ENCODE peak calls at places on chromosomes 12 and 14, in nine cellular contexts. T, Z, L, U, Q, I, A, Y and E are unnamed samples.

GRCh38 chr12:120292661-120293531 is at the start of gene RNU4-1:
- DNase-seq in Y (peak), T (peak), I (peak), A (peak), Z (peak), Q (peak), L (peak), U (peak), E (peak)

GRCh38 chr14:67411820-67412421 is at the start of gene PLEK2:
- DNase-seq in T (no peak), L (peak), Q (peak), A (no peak), U (no peak), I (no peak), Y (peak), Z (peak), E (peak)

GRCh38 chr12:121576851-121577391 is 3.9 kb downstream of the KDM2B start:
- DNase-seq in L (no peak), Q (no peak), U (peak), T (peak), A (no peak), I (no peak), Z (no peak), Y (no peak), E (no peak)

GRCh38 chr12:79435742-79436141 is 255.0 kb downstream of the PAWR start:
- DNase-seq in T (no peak), A (no peak), U (no peak), I (no peak), L (no peak), Y (no peak), Z (no peak), Q (no peak), E (no peak)

GRCh38 chr14:90281261-90281660 is 24.9 kb downstream of the PSMC1 start:
- DNase-seq in L (no peak), T (peak), Q (peak), Z (no peak), U (peak), I (no peak), A (no peak), Y (no peak), E (no peak)

GRCh38 chr12:130162771-130163460 is 652 bp downstream of the FZD10 start:
- DNase-seq in L (no peak), Y (peak), U (no peak), I (no peak), T (no peak), A (no peak), Z (no peak), Q (no peak), E (no peak)

GRCh38 chr14:104800600-104801283 is at the start of gene ZBTB42:
- DNase-seq in Q (peak), Y (peak), Z (peak), I (peak), T (no peak), A (peak), U (no peak), L (peak), E (peak)

GRCh38 chr14:105503918-105504692 is 13.1 kb downstream of the TEDC1 start:
- DNase-seq in T (no peak), A (no peak), I (no peak), U (no peak), Z (no peak), Q (no peak), Y (peak), L (no peak), E (no peak)

GRCh38 chr12:56190695-56191155 is 1.4 kb upstream of the SMARCC2 start:
- DNase-seq in Y (no peak), U (no peak), Q (peak), L (peak), T (no peak), A (no peak), I (no peak), Z (no peak), E (no peak)

GRCh38 chr14:105389976-105390848 is 8.1 kb upstream of the TEX22 start:
- DNase-seq in A (peak), L (no peak), Q (no peak), Z (no peak), U (no peak), Y (no peak), I (no peak), T (no peak), E (no peak)

GRCh38 chr12:129102233-129102632 is 249.0 kb downstream of the GLT1D1 start:
- DNase-seq in I (no peak), Z (no peak), A (no peak), T (no peak), Y (no peak), Q (no peak), L (no peak), U (no peak), E (no peak)

GRCh38 chr14:99475179-99475578 is 5.5 kb downstream of the SETD3 start:
- DNase-seq in I (no peak), Y (no peak), L (peak), Q (no peak), Z (no peak), U (peak), T (no peak), A (no peak), E (no peak)

GRCh38 chr12:24088751-24089150 is 139.3 kb upstream of the SOX5 start:
- DNase-seq in L (no peak), U (no peak), I (no peak), A (no peak), T (no peak), Q (no peak), Y (no peak), Z (no peak), E (no peak)